ENCODE peak calls at places on chromosomes 3 and 15, in eight cellular contexts. One of them, this sample, is unnamed.

GRCh38 chr15:29920515-29920914 is 98.2 kb upstream of the TJP1 start:
- DNase-seq in cardiac muscle cell: no peak
- DNase-seq in spleen: no peak
- DNase-seq in A673: no peak
- DNase-seq in heart left ventricle: no peak
- DNase-seq in esophagus squamous epithelium: no peak
- DNase-seq in fibroblast of lung: no peak
- DNase-seq in SK-N-SH: no peak
- DNase-seq in this sample: no peak

GRCh38 chr3:191380001-191380400 is 49.7 kb upstream of the UTS2B start:
- DNase-seq in A673: no peak
- DNase-seq in SK-N-SH: no peak
- DNase-seq in esophagus squamous epithelium: no peak
- DNase-seq in heart left ventricle: no peak
- DNase-seq in spleen: no peak
- DNase-seq in cardiac muscle cell: peak; percentile 57
- DNase-seq in fibroblast of lung: peak; percentile 17
- DNase-seq in this sample: no peak

GRCh38 chr3:103082501-103082900 is 647.7 kb downstream of the ZPLD1 start:
- DNase-seq in fibroblast of lung: no peak
- DNase-seq in SK-N-SH: no peak
- DNase-seq in heart left ventricle: no peak
- DNase-seq in cardiac muscle cell: no peak
- DNase-seq in esophagus squamous epithelium: no peak
- DNase-seq in A673: peak; percentile 5
- DNase-seq in spleen: no peak
- DNase-seq in this sample: no peak

GRCh38 chr3:74531491-74531890 is 83.0 kb downstream of the CNTN3 start:
- DNase-seq in A673: no peak
- DNase-seq in SK-N-SH: no peak
- DNase-seq in fibroblast of lung: no peak
- DNase-seq in esophagus squamous epithelium: no peak
- DNase-seq in spleen: no peak
- DNase-seq in heart left ventricle: no peak
- DNase-seq in cardiac muscle cell: peak; percentile 17
- DNase-seq in this sample: no peak

GRCh38 chr3:5250467-5251195 is 63.1 kb downstream of the EDEM1 start:
- DNase-seq in cardiac muscle cell: peak; percentile 30
- DNase-seq in esophagus squamous epithelium: no peak
- DNase-seq in SK-N-SH: peak; percentile 37
- DNase-seq in spleen: no peak
- DNase-seq in heart left ventricle: no peak
- DNase-seq in A673: peak; percentile 19
- DNase-seq in fibroblast of lung: peak; percentile 3
- DNase-seq in this sample: no peak

GRCh38 chr3:16048435-16049318 is 125.8 kb upstream of the GALNT15 start:
- DNase-seq in cardiac muscle cell: peak; percentile 85
- DNase-seq in spleen: no peak
- DNase-seq in fibroblast of lung: peak; percentile 86
- DNase-seq in esophagus squamous epithelium: no peak
- DNase-seq in SK-N-SH: peak; percentile 83
- DNase-seq in A673: peak; percentile 75
- DNase-seq in heart left ventricle: peak; percentile 35
- DNase-seq in this sample: no peak

GRCh38 chr15:60038111-60038521 is 34.0 kb downstream of the FOXB1 start:
- DNase-seq in heart left ventricle: no peak
- DNase-seq in SK-N-SH: no peak
- DNase-seq in fibroblast of lung: no peak
- DNase-seq in esophagus squamous epithelium: no peak
- DNase-seq in cardiac muscle cell: no peak
- DNase-seq in spleen: no peak
- DNase-seq in A673: no peak
- DNase-seq in this sample: no peak

GRCh38 chr15:72857331-72858065 is 73.9 kb upstream of the ADPGK start:
- DNase-seq in fibroblast of lung: no peak
- DNase-seq in heart left ventricle: no peak
- DNase-seq in spleen: no peak
- DNase-seq in A673: no peak
- DNase-seq in esophagus squamous epithelium: no peak
- DNase-seq in SK-N-SH: no peak
- DNase-seq in cardiac muscle cell: no peak
- DNase-seq in this sample: no peak

GRCh38 chr3:108131105-108131794 is 40.4 kb upstream of the CD47 start:
- DNase-seq in spleen: no peak
- DNase-seq in fibroblast of lung: peak; percentile 85
- DNase-seq in esophagus squamous epithelium: no peak
- DNase-seq in SK-N-SH: no peak
- DNase-seq in heart left ventricle: no peak
- DNase-seq in cardiac muscle cell: peak; percentile 47
- DNase-seq in A673: no peak
- DNase-seq in this sample: no peak

GRCh38 chr15:59830873-59831272 is 141.8 kb upstream of the BNIP2 start:
- DNase-seq in heart left ventricle: no peak
- DNase-seq in cardiac muscle cell: no peak
- DNase-seq in A673: no peak
- DNase-seq in fibroblast of lung: no peak
- DNase-seq in esophagus squamous epithelium: no peak
- DNase-seq in SK-N-SH: no peak
- DNase-seq in spleen: no peak
- DNase-seq in this sample: no peak

GRCh38 chr15:87736921-87737389 is 519.6 kb downstream of the NTRK3 start:
- DNase-seq in spleen: no peak
- DNase-seq in cardiac muscle cell: no peak
- DNase-seq in SK-N-SH: no peak
- DNase-seq in heart left ventricle: no peak
- DNase-seq in fibroblast of lung: no peak
- DNase-seq in A673: no peak
- DNase-seq in esophagus squamous epithelium: no peak
- DNase-seq in this sample: no peak

GRCh38 chr3:89405145-89405544 is 297.7 kb downstream of the EPHA3 start:
- DNase-seq in esophagus squamous epithelium: no peak
- DNase-seq in heart left ventricle: no peak
- DNase-seq in spleen: no peak
- DNase-seq in fibroblast of lung: no peak
- DNase-seq in A673: no peak
- DNase-seq in SK-N-SH: no peak
- DNase-seq in cardiac muscle cell: no peak
- DNase-seq in this sample: no peak

GRCh38 chr3:170772135-170772534 is 97.9 kb downstream of the RPL22L1 start:
- DNase-seq in esophagus squamous epithelium: no peak
- DNase-seq in heart left ventricle: no peak
- DNase-seq in fibroblast of lung: no peak
- DNase-seq in A673: no peak
- DNase-seq in SK-N-SH: no peak
- DNase-seq in cardiac muscle cell: no peak
- DNase-seq in spleen: no peak
- DNase-seq in this sample: no peak

GRCh38 chr3:149949181-149949580 is 21.5 kb downstream of the PFN2 start:
- DNase-seq in cardiac muscle cell: no peak
- DNase-seq in SK-N-SH: no peak
- DNase-seq in heart left ventricle: no peak
- DNase-seq in fibroblast of lung: no peak
- DNase-seq in esophagus squamous epithelium: no peak
- DNase-seq in spleen: no peak
- DNase-seq in A673: no peak
- DNase-seq in this sample: no peak

GRCh38 chr3:172051957-172052354 is 12.6 kb downstream of the FNDC3B start:
- DNase-seq in heart left ventricle: no peak
- DNase-seq in fibroblast of lung: no peak
- DNase-seq in spleen: no peak
- DNase-seq in esophagus squamous epithelium: no peak
- DNase-seq in A673: no peak
- DNase-seq in cardiac muscle cell: no peak
- DNase-seq in SK-N-SH: no peak
- DNase-seq in this sample: no peak

GRCh38 chr3:27488821-27489220 is 4.6 kb upstream of the SLC4A7 start:
- DNase-seq in fibroblast of lung: no peak
- DNase-seq in spleen: no peak
- DNase-seq in cardiac muscle cell: no peak
- DNase-seq in A673: no peak
- DNase-seq in SK-N-SH: no peak
- DNase-seq in esophagus squamous epithelium: no peak
- DNase-seq in heart left ventricle: no peak
- DNase-seq in this sample: no peak

GRCh38 chr3:115217678-115218451 is 70.8 kb upstream of the ZBTB20 start:
- DNase-seq in esophagus squamous epithelium: no peak
- DNase-seq in A673: peak; percentile 76
- DNase-seq in heart left ventricle: no peak
- DNase-seq in cardiac muscle cell: peak; percentile 81
- DNase-seq in fibroblast of lung: peak; percentile 80
- DNase-seq in SK-N-SH: peak; percentile 35
- DNase-seq in spleen: no peak
- DNase-seq in this sample: no peak

GRCh38 chr3:52845157-52845556 is 10.3 kb upstream of the MUSTN1 start:
- DNase-seq in SK-N-SH: no peak
- DNase-seq in heart left ventricle: peak; percentile 71
- DNase-seq in spleen: peak; percentile 36
- DNase-seq in cardiac muscle cell: peak; percentile 49
- DNase-seq in fibroblast of lung: peak; percentile 68
- DNase-seq in esophagus squamous epithelium: no peak
- DNase-seq in A673: no peak
- DNase-seq in this sample: peak; percentile 36

GRCh38 chr3:131883086-131883485 is 151.7 kb downstream of the CPNE4 start:
- DNase-seq in A673: no peak
- DNase-seq in esophagus squamous epithelium: no peak
- DNase-seq in spleen: no peak
- DNase-seq in fibroblast of lung: no peak
- DNase-seq in cardiac muscle cell: no peak
- DNase-seq in SK-N-SH: no peak
- DNase-seq in heart left ventricle: no peak
- DNase-seq in this sample: no peak

GRCh38 chr3:131883711-131884407 is 151.0 kb downstream of the CPNE4 start:
- DNase-seq in cardiac muscle cell: no peak
- DNase-seq in heart left ventricle: no peak
- DNase-seq in A673: no peak
- DNase-seq in esophagus squamous epithelium: no peak
- DNase-seq in spleen: no peak
- DNase-seq in SK-N-SH: no peak
- DNase-seq in fibroblast of lung: peak; percentile 66
- DNase-seq in this sample: no peak

GRCh38 chr3:131880948-131881347 is 153.9 kb downstream of the CPNE4 start:
- DNase-seq in spleen: no peak
- DNase-seq in A673: no peak
- DNase-seq in heart left ventricle: no peak
- DNase-seq in fibroblast of lung: no peak
- DNase-seq in cardiac muscle cell: no peak
- DNase-seq in esophagus squamous epithelium: no peak
- DNase-seq in SK-N-SH: no peak
- DNase-seq in this sample: no peak

GRCh38 chr3:131881777-131882176 is 153.0 kb downstream of the CPNE4 start:
- DNase-seq in heart left ventricle: no peak
- DNase-seq in cardiac muscle cell: no peak
- DNase-seq in A673: no peak
- DNase-seq in SK-N-SH: no peak
- DNase-seq in spleen: no peak
- DNase-seq in esophagus squamous epithelium: no peak
- DNase-seq in fibroblast of lung: no peak
- DNase-seq in this sample: no peak
- H3K9me3 ChIP-seq in heart left ventricle: no peaks in the 10 kb centered on the region
- H3K9me3 ChIP-seq in cardiac muscle cell: no peaks in the 10 kb centered on the region
- H3K9me3 ChIP-seq in A673: no peaks in the 10 kb centered on the region
- H3K9me3 ChIP-seq in SK-N-SH: no peaks in the 10 kb centered on the region
- H3K9me3 ChIP-seq in spleen: no peaks in the 10 kb centered on the region
- H3K9me3 ChIP-seq in esophagus squamous epithelium: no peaks in the 10 kb centered on the region
- H3K9me3 ChIP-seq in fibroblast of lung: no peaks in the 10 kb centered on the region
- H3K9me3 ChIP-seq in this sample: no peaks in the 10 kb centered on the region

DNA sequence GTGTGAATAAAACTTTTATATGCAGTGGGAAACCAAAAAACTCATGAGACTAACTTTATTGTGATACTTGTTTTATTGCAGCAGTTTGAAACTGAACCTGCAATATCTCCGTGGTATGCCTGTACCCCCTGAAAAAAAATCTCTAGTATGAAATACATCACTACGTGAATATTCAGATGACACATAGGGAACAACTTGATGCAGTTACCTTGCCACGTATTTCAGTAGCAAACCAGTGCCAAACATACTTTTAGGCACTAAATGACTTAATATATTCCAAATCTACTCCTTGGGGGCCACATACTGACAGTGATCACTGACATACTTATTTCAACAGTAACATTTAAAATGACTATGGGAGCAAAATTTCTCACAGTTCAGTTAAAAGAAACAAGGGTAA is 13.8 kb downstream of the CRBN start:
- DNase-seq in cardiac muscle cell: no peak
- DNase-seq in A673: no peak
- DNase-seq in heart left ventricle: no peak
- DNase-seq in fibroblast of lung: no peak
- DNase-seq in esophagus squamous epithelium: no peak
- DNase-seq in spleen: no peak
- DNase-seq in SK-N-SH: no peak
- DNase-seq in this sample: no peak
- H3K36me3 ChIP-seq in cardiac muscle cell: peaks cover 62% of the 10 kb centered on the region
- H3K36me3 ChIP-seq in A673: peaks cover 52% of the 10 kb centered on the region
- H3K36me3 ChIP-seq in heart left ventricle: peaks cover 25% of the 10 kb centered on the region
- H3K36me3 ChIP-seq in fibroblast of lung: peaks cover 5% of the 10 kb centered on the region
- H3K36me3 ChIP-seq in esophagus squamous epithelium: peaks cover 99% of the 10 kb centered on the region
- H3K36me3 ChIP-seq in spleen: peaks cover 52% of the 10 kb centered on the region
- H3K36me3 ChIP-seq in SK-N-SH: peaks cover 76% of the 10 kb centered on the region
- H3K36me3 ChIP-seq in this sample: peaks cover 36% of the 10 kb centered on the region

GRCh38 chr3:126459763-126460127 is 15.9 kb downstream of the ZXDC start:
- DNase-seq in A673: no peak
- DNase-seq in cardiac muscle cell: no peak
- DNase-seq in spleen: no peak
- DNase-seq in SK-N-SH: no peak
- DNase-seq in esophagus squamous epithelium: no peak
- DNase-seq in heart left ventricle: no peak
- DNase-seq in fibroblast of lung: no peak
- DNase-seq in this sample: no peak
- H3K27ac ChIP-seq in A673: no peak overlapping the region
- H3K27ac ChIP-seq in cardiac muscle cell: no peak overlapping the region
- H3K27ac ChIP-seq in spleen: no peak overlapping the region
- H3K27ac ChIP-seq in SK-N-SH: no peak overlapping the region
- H3K27ac ChIP-seq in esophagus squamous epithelium: no peak overlapping the region
- H3K27ac ChIP-seq in heart left ventricle: no peak overlapping the region
- H3K27ac ChIP-seq in fibroblast of lung: no peak overlapping the region
- H3K27ac ChIP-seq in this sample: no peak overlapping the region

GRCh38 chr15:25093455-25094029 is 138.8 kb downstream of the SNRPN start:
- DNase-seq in heart left ventricle: no peak
- DNase-seq in A673: no peak
- DNase-seq in SK-N-SH: no peak
- DNase-seq in fibroblast of lung: no peak
- DNase-seq in cardiac muscle cell: no peak
- DNase-seq in spleen: no peak
- DNase-seq in esophagus squamous epithelium: no peak
- DNase-seq in this sample: no peak
- H3K9me3 ChIP-seq in heart left ventricle: peaks cover 15% of the 10 kb centered on the region
- H3K9me3 ChIP-seq in A673: peaks cover 20% of the 10 kb centered on the region
- H3K9me3 ChIP-seq in SK-N-SH: no peaks in the 10 kb centered on the region
- H3K9me3 ChIP-seq in fibroblast of lung: no peaks in the 10 kb centered on the region
- H3K9me3 ChIP-seq in cardiac muscle cell: no peaks in the 10 kb centered on the region
- H3K9me3 ChIP-seq in spleen: peaks cover 100% of the 10 kb centered on the region
- H3K9me3 ChIP-seq in esophagus squamous epithelium: peaks cover 89% of the 10 kb centered on the region
- H3K9me3 ChIP-seq in this sample: peaks cover 29% of the 10 kb centered on the region

DNA sequence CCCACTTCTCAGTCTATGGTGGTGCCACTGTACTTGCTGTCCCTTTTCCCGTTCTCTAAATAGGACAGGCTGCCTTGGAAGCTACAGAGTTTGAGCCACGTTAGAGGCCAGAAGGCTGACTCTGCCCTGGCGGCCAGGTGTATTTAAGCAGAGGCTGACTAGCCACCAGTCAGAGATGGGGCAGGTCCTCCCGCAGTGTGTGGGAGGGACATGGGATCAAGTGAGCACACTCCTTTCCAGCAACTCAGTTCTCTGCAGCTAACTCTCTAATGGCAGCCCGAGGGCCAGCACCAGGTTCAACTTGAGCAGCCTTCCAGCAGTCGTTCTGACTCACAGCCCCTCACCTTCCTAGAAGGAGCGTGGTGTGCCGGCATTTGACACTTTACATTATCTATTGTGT is 46.9 kb upstream of the MYZAP start:
- DNase-seq in A673: no peak
- DNase-seq in cardiac muscle cell: no peak
- DNase-seq in heart left ventricle: no peak
- DNase-seq in spleen: no peak
- DNase-seq in esophagus squamous epithelium: no peak
- DNase-seq in SK-N-SH: no peak
- DNase-seq in fibroblast of lung: no peak
- DNase-seq in this sample: no peak
- H3K36me3 ChIP-seq in A673: no peaks in the 10 kb centered on the region
- H3K36me3 ChIP-seq in cardiac muscle cell: peaks cover 74% of the 10 kb centered on the region
- H3K36me3 ChIP-seq in heart left ventricle: no peaks in the 10 kb centered on the region
- H3K36me3 ChIP-seq in spleen: no peaks in the 10 kb centered on the region
- H3K36me3 ChIP-seq in esophagus squamous epithelium: peaks cover 9% of the 10 kb centered on the region
- H3K36me3 ChIP-seq in SK-N-SH: no peaks in the 10 kb centered on the region
- H3K36me3 ChIP-seq in fibroblast of lung: no peaks in the 10 kb centered on the region
- H3K36me3 ChIP-seq in this sample: peaks cover 12% of the 10 kb centered on the region

This sample was measured in thoracic aorta.